ENCODE peak calls at places on chromosomes 4 and X, in eight cellular contexts. O, H, W, Z, F, M, U and E are unnamed samples.

GRCh38 chr4:67674098-67674497 is 26.9 kb downstream of the UBA6 start:
- DNase-seq in O (no peak), H (no peak), W (no peak), Z (no peak), F (no peak), M (no peak), U (no peak), E (no peak)

GRCh38 chr4:76950052-76950845 is 697 bp downstream of the SEPTIN11 start:
- DNase-seq in O (peak), H (no peak), W (peak), Z (peak), F (peak), M (no peak), U (peak), E (peak)

GRCh38 chrX:54358424-54359211 is 772 bp upstream of the WNK3 start:
- DNase-seq in O (peak), H (no peak), W (peak), Z (peak), F (peak), M (no peak), U (peak), E (peak)

GRCh38 chr4:113673450-113673849 is 88.1 kb downstream of the CAMK2D start:
- DNase-seq in O (peak), H (no peak), W (peak), Z (no peak), F (no peak), M (no peak), U (peak), E (no peak)

GRCh38 chr4:159227378-159227777 is 124.5 kb downstream of the RAPGEF2 start:
- DNase-seq in O (peak), H (no peak), W (no peak), Z (peak), F (no peak), M (no peak), U (no peak), E (no peak)

GRCh38 chrX:34332336-34332735 is 200.2 kb upstream of the FAM47A start:
- DNase-seq in O (peak), H (no peak), W (peak), Z (no peak), F (no peak), M (no peak), U (no peak), E (no peak)

GRCh38 chr4:111494471-111494870 is 650.8 kb upstream of the FAM241A start:
- DNase-seq in O (no peak), H (no peak), W (no peak), Z (no peak), F (no peak), M (no peak), U (no peak), E (no peak)

GRCh38 chr4:83114576-83114975 is at the start of gene PLAC8:
- DNase-seq in O (no peak), H (no peak), W (no peak), Z (no peak), F (no peak), M (no peak), U (no peak), E (no peak)

GRCh38 chr4:71992571-71992970 is 39.2 kb upstream of the NPFFR2 start:
- DNase-seq in O (peak), H (no peak), W (no peak), Z (no peak), F (peak), M (no peak), U (no peak), E (no peak)

GRCh38 chr4:118995693-118996391 is 107.2 kb downstream of the SYNPO2 start:
- DNase-seq in O (no peak), H (no peak), W (no peak), Z (no peak), F (no peak), M (no peak), U (no peak), E (no peak)

GRCh38 chr4:472881-473574 is 25.9 kb downstream of the ZNF721 start:
- DNase-seq in O (peak), H (no peak), W (no peak), Z (peak), F (peak), M (no peak), U (no peak), E (no peak)

GRCh38 chr4:81635747-81636146 is 164.0 kb upstream of the RASGEF1B start:
- DNase-seq in O (no peak), H (no peak), W (no peak), Z (no peak), F (no peak), M (no peak), U (no peak), E (peak)

GRCh38 chr4:31674313-31674947 is 954.3 kb downstream of the PCDH7 start:
- DNase-seq in O (peak), H (no peak), W (peak), Z (no peak), F (peak), M (no peak), U (no peak), E (no peak)

GRCh38 chr4:41512139-41512538 is 25.8 kb upstream of the LIMCH1 start:
- DNase-seq in O (no peak), H (no peak), W (no peak), Z (no peak), F (no peak), M (no peak), U (no peak), E (no peak)

GRCh38 chr4:96486563-96486962 is 646.7 kb downstream of the PDHA2 start:
- DNase-seq in O (no peak), H (no peak), W (no peak), Z (no peak), F (no peak), M (no peak), U (no peak), E (no peak)

GRCh38 chrX:153434801-153435200 is 11.1 kb downstream of the TREX2 start:
- DNase-seq in O (no peak), H (no peak), W (no peak), Z (no peak), F (no peak), M (no peak), U (no peak), E (no peak)

GRCh38 chr4:174365018-174365587 is 81.4 kb downstream of the CEP44 start:
- DNase-seq in O (peak), H (no peak), W (peak), Z (peak), F (peak), M (no peak), U (no peak), E (no peak)

GRCh38 chr4:55784747-55785146 is 34.8 kb upstream of the EXOC1L start:
- DNase-seq in O (no peak), H (no peak), W (no peak), Z (no peak), F (no peak), M (no peak), U (no peak), E (no peak)

GRCh38 chrX:1239681-1240142 is 27.3 kb upstream of the CRLF2 start:
- DNase-seq in O (peak), H (no peak), W (no peak), Z (no peak), F (no peak), M (no peak), U (peak), E (peak)

GRCh38 chr4:2843909-2844584 is 403 bp downstream of the ADD1 start:
- DNase-seq in O (no peak), H (no peak), W (peak), Z (no peak), F (no peak), M (peak), U (no peak), E (peak)

GRCh38 chr4:40212674-40213504 is 16.1 kb downstream of the RHOH start:
- DNase-seq in O (peak), H (no peak), W (no peak), Z (no peak), F (peak), M (no peak), U (no peak), E (no peak)

GRCh38 chr4:56637154-56637553 is 43.9 kb downstream of the HOPX start:
- DNase-seq in O (no peak), H (no peak), W (no peak), Z (no peak), F (no peak), M (no peak), U (no peak), E (no peak)

GRCh38 chrX:39866229-39866628 is 231.5 kb downstream of the BCOR start:
- DNase-seq in O (no peak), H (no peak), W (no peak), Z (no peak), F (no peak), M (no peak), U (no peak), E (no peak)

GRCh38 chr4:1502976-1503375 is 96.7 kb upstream of the NKX1-1 start:
- DNase-seq in O (no peak), H (no peak), W (peak), Z (no peak), F (no peak), M (no peak), U (no peak), E (peak)

GRCh38 chrX:47283015-47283771 is 50.4 kb downstream of the USP11 start:
- DNase-seq in O (no peak), H (peak), W (no peak), Z (peak), F (peak), M (no peak), U (no peak), E (no peak)

GRCh38 chrX:13607996-13608365 is 38.6 kb downstream of the EGFL6 start:
- DNase-seq in O (no peak), H (no peak), W (peak), Z (peak), F (no peak), M (no peak), U (no peak), E (no peak)

GRCh38 chr4:89069481-89069880 is 12.5 kb upstream of the FAM13A start:
- DNase-seq in O (no peak), H (no peak), W (no peak), Z (no peak), F (no peak), M (no peak), U (no peak), E (no peak)

GRCh38 chr4:8504279-8505007 is 63.9 kb downstream of the TRMT44 start:
- DNase-seq in O (no peak), H (no peak), W (peak), Z (peak), F (no peak), M (peak), U (no peak), E (no peak)

GRCh38 chrX:107448625-107449468 is 605 bp upstream of the FRMPD3 start:
- DNase-seq in O (no peak), H (no peak), W (peak), Z (peak), F (no peak), M (no peak), U (no peak), E (no peak)

GRCh38 chr4:8558080-8558960 is 21.9 kb upstream of the GPR78 start:
- DNase-seq in O (no peak), H (no peak), W (no peak), Z (no peak), F (no peak), M (no peak), U (no peak), E (no peak)

GRCh38 chr4:112284662-112285411 is 867 bp downstream of the TIFA start:
- DNase-seq in O (peak), H (no peak), W (peak), Z (no peak), F (peak), M (peak), U (peak), E (peak)